ENCODE peak calls at places on chromosome 19, in nine cellular contexts. One of them, this sample, is unnamed.

GRCh38 chr19:3612330-3612729 is 5.7 kb upstream of the TBXA2R start:
- DNase-seq in left ventricle myocardium inferior: no peak
- DNase-seq in kidney: no peak
- DNase-seq in aorta: peak; percentile 74
- DNase-seq in spleen: no peak
- DNase-seq in osteoblast: no peak
- DNase-seq in AG10803: no peak
- DNase-seq in Caco-2: no peak
- DNase-seq in fibroblast of the aortic adventitia: no peak
- DNase-seq in this sample: no peak

GRCh38 chr19:48571378-48572162 is 19.6 kb downstream of the SULT2B1 start:
- DNase-seq in osteoblast: no peak
- DNase-seq in spleen: no peak
- DNase-seq in aorta: no peak
- DNase-seq in Caco-2: peak; percentile 64
- DNase-seq in left ventricle myocardium inferior: no peak
- DNase-seq in fibroblast of the aortic adventitia: no peak
- DNase-seq in kidney: no peak
- DNase-seq in AG10803: no peak
- DNase-seq in this sample: no peak

GRCh38 chr19:49896863-49897621 is at the start of gene IL4I1:
- DNase-seq in kidney: no peak
- DNase-seq in AG10803: peak; percentile 9
- DNase-seq in fibroblast of the aortic adventitia: peak; percentile 42
- DNase-seq in Caco-2: no peak
- DNase-seq in spleen: peak; percentile 83
- DNase-seq in aorta: no peak
- DNase-seq in left ventricle myocardium inferior: no peak
- DNase-seq in osteoblast: no peak
- DNase-seq in this sample: no peak

GRCh38 chr19:17209126-17210036 is 5.8 kb upstream of the USE1 start:
- DNase-seq in Caco-2: peak; percentile 61
- DNase-seq in osteoblast: peak; percentile 89
- DNase-seq in left ventricle myocardium inferior: no peak
- DNase-seq in AG10803: peak; percentile 23
- DNase-seq in fibroblast of the aortic adventitia: no peak
- DNase-seq in kidney: no peak
- DNase-seq in aorta: peak; percentile 84
- DNase-seq in spleen: peak; percentile 78
- DNase-seq in this sample: peak; percentile 42

GRCh38 chr19:55247621-55248099 is 11.2 kb downstream of the PPP6R1 start:
- DNase-seq in Caco-2: no peak
- DNase-seq in kidney: peak; percentile 77
- DNase-seq in spleen: peak; percentile 69
- DNase-seq in fibroblast of the aortic adventitia: peak; percentile 11
- DNase-seq in left ventricle myocardium inferior: peak; percentile 56
- DNase-seq in aorta: no peak
- DNase-seq in osteoblast: peak; percentile 95
- DNase-seq in AG10803: peak; percentile 52
- DNase-seq in this sample: peak; percentile 67

GRCh38 chr19:16022681-16023557 is 53.4 kb upstream of the TPM4 start:
- DNase-seq in kidney: no peak
- DNase-seq in aorta: peak; percentile 55
- DNase-seq in left ventricle myocardium inferior: no peak
- DNase-seq in spleen: no peak
- DNase-seq in fibroblast of the aortic adventitia: no peak
- DNase-seq in Caco-2: no peak
- DNase-seq in AG10803: no peak
- DNase-seq in osteoblast: peak; percentile 65
- DNase-seq in this sample: no peak

GRCh38 chr19:44002212-44002565 is 568 bp upstream of the ZNF230 start:
- DNase-seq in osteoblast: no peak
- DNase-seq in aorta: no peak
- DNase-seq in kidney: no peak
- DNase-seq in spleen: no peak
- DNase-seq in fibroblast of the aortic adventitia: peak; percentile 9
- DNase-seq in Caco-2: peak; percentile 3
- DNase-seq in AG10803: no peak
- DNase-seq in left ventricle myocardium inferior: no peak
- DNase-seq in this sample: peak; percentile 25

GRCh38 chr19:6694147-6694815 is 24.3 kb upstream of the TNFSF14 start:
- DNase-seq in fibroblast of the aortic adventitia: no peak
- DNase-seq in aorta: peak; percentile 61
- DNase-seq in kidney: peak; percentile 58
- DNase-seq in left ventricle myocardium inferior: no peak
- DNase-seq in spleen: peak; percentile 41
- DNase-seq in Caco-2: no peak
- DNase-seq in osteoblast: no peak
- DNase-seq in AG10803: no peak
- DNase-seq in this sample: no peak

GRCh38 chr19:6632002-6632621 is 37.8 kb downstream of the TNFSF14 start:
- DNase-seq in left ventricle myocardium inferior: no peak
- DNase-seq in spleen: no peak
- DNase-seq in kidney: no peak
- DNase-seq in AG10803: peak; percentile 69
- DNase-seq in fibroblast of the aortic adventitia: peak; percentile 88
- DNase-seq in osteoblast: peak; percentile 73
- DNase-seq in aorta: no peak
- DNase-seq in Caco-2: peak; percentile 80
- DNase-seq in this sample: peak; percentile 76

GRCh38 chr19:45670670-45671453 is 2.8 kb downstream of the GIPR start:
- DNase-seq in osteoblast: peak; percentile 91
- DNase-seq in left ventricle myocardium inferior: peak; percentile 45
- DNase-seq in AG10803: peak; percentile 42
- DNase-seq in aorta: peak; percentile 89
- DNase-seq in spleen: peak; percentile 85
- DNase-seq in Caco-2: peak; percentile 74
- DNase-seq in kidney: peak; percentile 93
- DNase-seq in fibroblast of the aortic adventitia: peak; percentile 53
- DNase-seq in this sample: peak; percentile 78

GRCh38 chr19:44585371-44586141 is 27.8 kb upstream of the IGSF23 start:
- DNase-seq in kidney: no peak
- DNase-seq in fibroblast of the aortic adventitia: peak; percentile 62
- DNase-seq in left ventricle myocardium inferior: no peak
- DNase-seq in Caco-2: no peak
- DNase-seq in spleen: no peak
- DNase-seq in aorta: no peak
- DNase-seq in osteoblast: peak; percentile 90
- DNase-seq in AG10803: peak; percentile 51
- DNase-seq in this sample: no peak

GRCh38 chr19:49064768-49065611 is at the start of gene NTF4:
- DNase-seq in spleen: no peak
- DNase-seq in osteoblast: peak; percentile 94
- DNase-seq in kidney: peak; percentile 76
- DNase-seq in left ventricle myocardium inferior: no peak
- DNase-seq in aorta: no peak
- DNase-seq in AG10803: no peak
- DNase-seq in Caco-2: peak; percentile 92
- DNase-seq in fibroblast of the aortic adventitia: no peak
- DNase-seq in this sample: no peak

GRCh38 chr19:15292847-15293582 is 39.3 kb downstream of the BRD4 start:
- DNase-seq in Caco-2: no peak
- DNase-seq in osteoblast: no peak
- DNase-seq in left ventricle myocardium inferior: no peak
- DNase-seq in kidney: no peak
- DNase-seq in fibroblast of the aortic adventitia: peak; percentile 53
- DNase-seq in AG10803: peak; percentile 51
- DNase-seq in spleen: peak; percentile 39
- DNase-seq in aorta: no peak
- DNase-seq in this sample: no peak

GRCh38 chr19:56080669-56081401 is 40.3 kb downstream of the ZNF787 start:
- DNase-seq in left ventricle myocardium inferior: peak; percentile 85
- DNase-seq in fibroblast of the aortic adventitia: peak; percentile 81
- DNase-seq in spleen: peak; percentile 92
- DNase-seq in kidney: no peak
- DNase-seq in AG10803: peak; percentile 82
- DNase-seq in osteoblast: peak; percentile 97
- DNase-seq in Caco-2: peak; percentile 55
- DNase-seq in aorta: peak; percentile 93
- DNase-seq in this sample: peak; percentile 89

GRCh38 chr19:8001651-8001994 is 3.8 kb downstream of the ELAVL1 start:
- DNase-seq in left ventricle myocardium inferior: no peak
- DNase-seq in fibroblast of the aortic adventitia: no peak
- DNase-seq in osteoblast: no peak
- DNase-seq in kidney: no peak
- DNase-seq in Caco-2: no peak
- DNase-seq in spleen: no peak
- DNase-seq in AG10803: no peak
- DNase-seq in aorta: no peak
- DNase-seq in this sample: no peak

GRCh38 chr19:14554382-14554812 is 17.5 kb downstream of the NDUFB7 start:
- DNase-seq in left ventricle myocardium inferior: no peak
- DNase-seq in AG10803: no peak
- DNase-seq in Caco-2: no peak
- DNase-seq in kidney: no peak
- DNase-seq in aorta: no peak
- DNase-seq in fibroblast of the aortic adventitia: no peak
- DNase-seq in osteoblast: peak; percentile 76
- DNase-seq in spleen: no peak
- DNase-seq in this sample: no peak

GRCh38 chr19:3612901-3613741 is 6.4 kb upstream of the TBXA2R start:
- DNase-seq in aorta: peak; percentile 80
- DNase-seq in fibroblast of the aortic adventitia: no peak
- DNase-seq in osteoblast: no peak
- DNase-seq in left ventricle myocardium inferior: no peak
- DNase-seq in spleen: peak; percentile 76
- DNase-seq in Caco-2: no peak
- DNase-seq in kidney: no peak
- DNase-seq in AG10803: no peak
- DNase-seq in this sample: no peak

GRCh38 chr19:41327499-41328156 is 17.7 kb downstream of the CCDC97 start:
- DNase-seq in fibroblast of the aortic adventitia: no peak
- DNase-seq in aorta: peak; percentile 86
- DNase-seq in AG10803: no peak
- DNase-seq in osteoblast: peak; percentile 98
- DNase-seq in Caco-2: no peak
- DNase-seq in kidney: peak; percentile 95
- DNase-seq in left ventricle myocardium inferior: peak; percentile 76
- DNase-seq in spleen: peak; percentile 98
- DNase-seq in this sample: no peak

GRCh38 chr19:4361152-4362037 is 18.0 kb downstream of the MPND start:
- DNase-seq in kidney: peak; percentile 79
- DNase-seq in osteoblast: peak; percentile 66
- DNase-seq in aorta: no peak
- DNase-seq in spleen: peak; percentile 75
- DNase-seq in fibroblast of the aortic adventitia: no peak
- DNase-seq in Caco-2: no peak
- DNase-seq in left ventricle myocardium inferior: no peak
- DNase-seq in AG10803: no peak
- DNase-seq in this sample: no peak

GRCh38 chr19:35509018-35509652 is 4.3 kb downstream of the DMKN start:
- DNase-seq in left ventricle myocardium inferior: no peak
- DNase-seq in Caco-2: peak; percentile 84
- DNase-seq in osteoblast: peak; percentile 86
- DNase-seq in spleen: peak; percentile 80
- DNase-seq in aorta: no peak
- DNase-seq in fibroblast of the aortic adventitia: no peak
- DNase-seq in kidney: peak; percentile 86
- DNase-seq in AG10803: no peak
- DNase-seq in this sample: no peak

GRCh38 chr19:37986048-37986750 is 79.2 kb downstream of the SIPA1L3 start:
- DNase-seq in Caco-2: no peak
- DNase-seq in spleen: peak; percentile 72
- DNase-seq in osteoblast: no peak
- DNase-seq in left ventricle myocardium inferior: no peak
- DNase-seq in AG10803: no peak
- DNase-seq in kidney: no peak
- DNase-seq in aorta: peak; percentile 65
- DNase-seq in fibroblast of the aortic adventitia: no peak
- DNase-seq in this sample: no peak
- H3K4me3 ChIP-seq in Caco-2: no peak overlapping the region
- H3K4me3 ChIP-seq in spleen: no peak overlapping the region
- H3K4me3 ChIP-seq in osteoblast: no peak overlapping the region
- H3K4me3 ChIP-seq in left ventricle myocardium inferior: no peak overlapping the region
- H3K4me3 ChIP-seq in AG10803: no peak overlapping the region
- H3K4me3 ChIP-seq in kidney: no peak overlapping the region
- H3K4me3 ChIP-seq in aorta: no peak overlapping the region
- H3K4me3 ChIP-seq in fibroblast of the aortic adventitia: no peak overlapping the region
- H3K4me3 ChIP-seq in this sample: no peak overlapping the region

GRCh38 chr19:19752760-19753403 is 20.0 kb upstream of the ZNF14 start:
- DNase-seq in osteoblast: peak; percentile 70
- DNase-seq in aorta: peak; percentile 42
- DNase-seq in spleen: no peak
- DNase-seq in Caco-2: no peak
- DNase-seq in left ventricle myocardium inferior: no peak
- DNase-seq in AG10803: no peak
- DNase-seq in kidney: no peak
- DNase-seq in fibroblast of the aortic adventitia: no peak
- DNase-seq in this sample: no peak
- H3K4me3 ChIP-seq in osteoblast: no peak overlapping the region
- H3K4me3 ChIP-seq in aorta: no peak overlapping the region
- H3K4me3 ChIP-seq in spleen: no peak overlapping the region
- H3K4me3 ChIP-seq in Caco-2: no peak overlapping the region
- H3K4me3 ChIP-seq in left ventricle myocardium inferior: no peak overlapping the region
- H3K4me3 ChIP-seq in AG10803: no peak overlapping the region
- H3K4me3 ChIP-seq in kidney: no peak overlapping the region
- H3K4me3 ChIP-seq in fibroblast of the aortic adventitia: no peak overlapping the region
- H3K4me3 ChIP-seq in this sample: no peak overlapping the region

DNA sequence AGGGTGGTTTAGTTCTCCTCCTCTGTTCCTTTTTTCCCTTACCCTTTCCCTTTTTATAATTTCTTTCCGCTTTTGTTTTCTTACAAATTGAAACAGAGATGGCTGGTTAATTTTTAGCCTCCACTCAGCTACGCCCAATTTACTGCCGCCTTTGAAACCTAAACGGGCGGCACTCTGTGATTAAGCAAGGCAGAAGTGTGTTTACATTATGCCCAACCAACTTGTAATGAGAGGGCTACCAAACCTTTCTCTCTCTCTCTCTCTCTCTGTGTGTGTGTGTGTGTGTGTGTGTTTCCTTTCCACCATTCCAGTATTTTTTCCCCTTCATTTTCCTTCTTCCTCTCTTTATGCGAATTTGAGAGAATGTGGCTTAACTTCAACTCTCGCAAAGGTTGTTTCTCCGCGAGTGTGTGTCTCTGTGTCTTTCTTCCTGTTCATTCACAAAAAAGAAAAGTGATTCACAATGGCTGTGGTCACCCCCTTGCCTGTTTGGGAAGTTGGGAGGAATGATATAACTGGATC is 31.3 kb downstream of the NFIX start:
- DNase-seq in aorta: no peak
- DNase-seq in osteoblast: peak; percentile 87
- DNase-seq in spleen: no peak
- DNase-seq in AG10803: peak; percentile 60
- DNase-seq in kidney: no peak
- DNase-seq in fibroblast of the aortic adventitia: peak; percentile 57
- DNase-seq in left ventricle myocardium inferior: no peak
- DNase-seq in Caco-2: no peak
- DNase-seq in this sample: peak; percentile 70
- H3K4me3 ChIP-seq in aorta: peak overlapping the region; percentile 54
- H3K4me3 ChIP-seq in osteoblast: peak overlapping the region; percentile 77
- H3K4me3 ChIP-seq in spleen: no peak overlapping the region
- H3K4me3 ChIP-seq in AG10803: peak overlapping the region; percentile 87
- H3K4me3 ChIP-seq in kidney: peak overlapping the region; percentile 1
- H3K4me3 ChIP-seq in fibroblast of the aortic adventitia: peak overlapping the region; percentile 86
- H3K4me3 ChIP-seq in left ventricle myocardium inferior: peak overlapping the region; percentile 66
- H3K4me3 ChIP-seq in Caco-2: no peak overlapping the region
- H3K4me3 ChIP-seq in this sample: peak overlapping the region; percentile 67

DNA sequence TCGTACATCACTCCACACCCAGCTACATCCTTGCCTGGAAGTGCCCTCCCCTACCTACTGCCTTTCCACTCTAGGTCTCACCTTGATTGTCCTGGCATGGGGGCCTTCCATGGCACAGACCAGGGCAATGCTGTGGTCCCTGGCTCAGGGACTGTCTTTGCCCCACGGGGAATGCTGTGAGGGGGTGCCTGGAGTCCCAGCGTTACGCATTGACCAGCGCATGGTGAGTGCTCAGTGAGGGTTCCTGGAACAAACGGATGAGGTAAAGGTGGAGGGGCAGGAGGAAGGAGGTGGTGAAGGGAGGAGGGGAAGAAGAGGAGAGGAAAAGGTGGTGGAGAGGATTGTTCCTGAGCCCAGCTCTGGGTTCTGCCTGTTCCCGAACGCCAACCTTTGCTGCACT is 40.6 kb downstream of the CHST8 start:
- DNase-seq in Caco-2: no peak
- DNase-seq in fibroblast of the aortic adventitia: no peak
- DNase-seq in left ventricle myocardium inferior: no peak
- DNase-seq in spleen: peak; percentile 21
- DNase-seq in osteoblast: no peak
- DNase-seq in AG10803: no peak
- DNase-seq in kidney: no peak
- DNase-seq in aorta: peak; percentile 33
- DNase-seq in this sample: no peak
- H3K4me3 ChIP-seq in Caco-2: no peak overlapping the region
- H3K4me3 ChIP-seq in fibroblast of the aortic adventitia: no peak overlapping the region
- H3K4me3 ChIP-seq in left ventricle myocardium inferior: no peak overlapping the region
- H3K4me3 ChIP-seq in spleen: no peak overlapping the region
- H3K4me3 ChIP-seq in osteoblast: no peak overlapping the region
- H3K4me3 ChIP-seq in AG10803: no peak overlapping the region
- H3K4me3 ChIP-seq in kidney: no peak overlapping the region
- H3K4me3 ChIP-seq in aorta: no peak overlapping the region
- H3K4me3 ChIP-seq in this sample: no peak overlapping the region